ENCODE peak calls at places on chromosome 4, in six cellular contexts. R, W, B, C, S and N are unnamed samples.

GRCh38 chr4:187667095-187667494 is 328.5 kb upstream of the ZFP42 start:
- DNase-seq in R (no peak), W (no peak), B (no peak), C (no peak), S (no peak), N (no peak)

GRCh38 chr4:70504733-70505132 is 13.6 kb upstream of the AMTN start:
- DNase-seq in R (no peak), W (no peak), B (no peak), C (no peak), S (no peak), N (no peak)

GRCh38 chr4:185209031-185209851 is at the start of gene SNX25:
- DNase-seq in R (peak), W (peak), B (no peak), C (peak), S (peak), N (peak)

GRCh38 chr4:35465096-35465495 is 779.2 kb downstream of the ARAP2 start:
- DNase-seq in R (no peak), W (no peak), B (no peak), C (no peak), S (no peak), N (no peak)

GRCh38 chr4:24197891-24198290 is 308.0 kb upstream of the PPARGC1A start:
- DNase-seq in R (no peak), W (no peak), B (no peak), C (no peak), S (no peak), N (peak)

GRCh38 chr4:83552924-83553323 is 17.0 kb downstream of the GPAT3 start:
- DNase-seq in R (no peak), W (peak), B (no peak), C (no peak), S (peak), N (peak)

GRCh38 chr4:127124919-127125318 is 507.8 kb upstream of the INTU start:
- DNase-seq in R (peak), W (no peak), B (no peak), C (no peak), S (no peak), N (peak)

GRCh38 chr4:65193985-65194384 is 476.3 kb downstream of the EPHA5 start:
- DNase-seq in R (no peak), W (no peak), B (no peak), C (no peak), S (no peak), N (no peak)

GRCh38 chr4:82284475-82284857 is 89.3 kb downstream of the HNRNPD start:
- DNase-seq in R (no peak), W (no peak), B (no peak), C (no peak), S (no peak), N (no peak)

GRCh38 chr4:152342293-152342692 is 193.6 kb downstream of the FBXW7 start:
- DNase-seq in R (peak), W (no peak), B (no peak), C (no peak), S (no peak), N (peak)

GRCh38 chr4:8306511-8307021 is 37.0 kb downstream of the HTRA3 start:
- DNase-seq in R (no peak), W (no peak), B (no peak), C (no peak), S (no peak), N (no peak)

GRCh38 chr4:158817562-158818370 is 48.9 kb downstream of the FNIP2 start:
- DNase-seq in R (no peak), W (no peak), B (no peak), C (no peak), S (no peak), N (no peak)

GRCh38 chr4:34196375-34196774 is 2047.9 kb downstream of the ARAP2 start:
- DNase-seq in R (no peak), W (no peak), B (no peak), C (no peak), S (no peak), N (no peak)

GRCh38 chr4:2186133-2186864 is 55.6 kb downstream of the HAUS3 start:
- DNase-seq in R (peak), W (peak), B (no peak), C (no peak), S (no peak), N (peak)

GRCh38 chr4:140065393-140065792 is 88.6 kb downstream of the MAML3 start:
- DNase-seq in R (no peak), W (no peak), B (no peak), C (no peak), S (no peak), N (no peak)

GRCh38 chr4:106809083-106809482 is 227.0 kb downstream of the DKK2 start:
- DNase-seq in R (peak), W (peak), B (no peak), C (peak), S (no peak), N (peak)

GRCh38 chr4:85807247-85807915 is 332.4 kb downstream of the ARHGAP24 start:
- DNase-seq in R (no peak), W (peak), B (no peak), C (no peak), S (no peak), N (no peak)

GRCh38 chr4:39750216-39750615 is 52.3 kb downstream of the UBE2K start:
- DNase-seq in R (no peak), W (no peak), B (no peak), C (no peak), S (no peak), N (no peak)

GRCh38 chr4:150286656-150287055 is 208.4 kb downstream of the DCLK2 start:
- DNase-seq in R (no peak), W (no peak), B (no peak), C (no peak), S (no peak), N (no peak)

GRCh38 chr4:55727746-55728145 is 91.6 kb upstream of the NMU start:
- DNase-seq in R (no peak), W (no peak), B (no peak), C (no peak), S (no peak), N (no peak)

DNA sequence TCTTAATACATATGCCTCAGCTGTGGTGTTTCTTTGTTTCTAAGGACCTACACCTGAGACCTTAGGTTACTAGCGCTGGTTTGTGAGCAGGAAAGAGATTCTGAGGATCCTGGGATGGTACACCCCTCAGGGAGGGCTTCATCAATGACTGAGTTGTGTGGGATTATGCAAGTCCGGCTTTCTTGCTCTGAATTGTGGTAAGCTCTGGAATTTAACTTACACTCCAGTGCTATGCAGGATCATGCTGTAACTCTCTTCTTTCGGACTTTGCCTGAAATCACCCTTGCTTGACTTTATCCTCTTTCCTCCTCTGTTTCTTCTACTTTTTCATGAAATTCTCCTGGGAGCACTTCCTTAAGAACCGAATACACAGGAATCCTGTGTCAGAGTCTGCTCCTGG is 431.5 kb upstream of the BOD1L1 start:
- DNase-seq in R (no peak), W (no peak), B (no peak), C (no peak), S (no peak), N (peak)
- TF ChIP-seq RAD21 in R (no peak), W (no peak), B (no peak), C (no peak), S (no peak), N (no peak)

GRCh38 chr4:75321484-75321883 is 192.7 kb downstream of the RCHY1 start:
- DNase-seq in R (no peak), W (no peak), B (no peak), C (no peak), S (no peak), N (no peak)
- TF ChIP-seq RAD21 in R (no peak), W (no peak), B (no peak), C (no peak), S (no peak), N (no peak)

GRCh38 chr4:153464068-153464467 is 2.1 kb upstream of the TMEM131L start:
- DNase-seq in R (no peak), W (no peak), B (no peak), C (no peak), S (peak), N (peak)
- TF ChIP-seq RAD21 in R (no peak), W (no peak), B (no peak), C (no peak), S (no peak), N (no peak)

GRCh38 chr4:3677671-3678070 is 88.5 kb upstream of the ADRA2C start:
- DNase-seq in R (no peak), W (no peak), B (no peak), C (no peak), S (no peak), N (no peak)

GRCh38 chr4:3679071-3679825 is 86.9 kb upstream of the ADRA2C start:
- DNase-seq in R (no peak), W (no peak), B (no peak), C (no peak), S (no peak), N (no peak)

GRCh38 chr4:3680656-3681055 is 85.5 kb upstream of the ADRA2C start:
- DNase-seq in R (no peak), W (no peak), B (no peak), C (no peak), S (no peak), N (no peak)

GRCh38 chr4:3681191-3681590 is 85.0 kb upstream of the ADRA2C start:
- DNase-seq in R (no peak), W (no peak), B (no peak), C (no peak), S (no peak), N (no peak)

GRCh38 chr4:3679851-3680311 is 86.3 kb upstream of the ADRA2C start:
- DNase-seq in R (no peak), W (no peak), B (no peak), C (no peak), S (no peak), N (no peak)
- TF ChIP-seq RAD21 in R (no peak), W (no peak), B (no peak), C (no peak), S (no peak), N (no peak)

DNA sequence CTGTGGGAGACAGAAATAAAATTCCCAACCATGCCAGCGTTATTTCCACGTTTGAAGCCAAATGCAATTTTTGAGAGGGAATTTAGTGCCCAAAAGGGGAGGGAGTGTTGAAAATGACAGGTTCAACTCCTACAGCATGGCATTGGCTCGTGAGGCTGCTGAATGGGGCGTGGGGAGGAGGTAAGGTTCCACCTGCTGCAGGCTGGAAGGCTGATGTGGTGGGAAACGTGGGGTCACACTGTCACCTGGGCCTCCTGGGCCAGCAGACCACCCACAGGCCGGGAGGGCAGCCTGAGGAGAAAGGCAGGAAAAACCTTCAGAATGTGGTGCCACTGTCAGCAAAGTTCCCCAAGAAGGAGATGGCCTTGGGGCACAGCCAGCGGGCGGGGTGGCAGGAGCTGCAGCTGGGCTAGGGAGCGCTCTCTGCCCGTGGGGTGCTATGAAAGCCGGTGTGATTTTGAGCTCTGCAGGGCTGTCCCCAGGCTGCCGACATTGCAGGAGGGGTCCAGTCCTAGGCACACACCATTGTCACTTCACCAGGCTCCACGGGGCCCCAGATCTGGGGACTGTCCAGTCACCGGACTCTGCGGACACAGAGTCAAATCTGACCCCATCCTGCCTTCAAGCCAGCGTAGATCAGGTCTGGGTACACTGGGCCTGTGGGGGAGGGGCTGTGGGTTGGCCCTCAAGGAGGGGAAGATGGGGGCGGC is 19.6 kb downstream of the MSANTD1 start:
- DNase-seq in R (no peak), W (no peak), B (no peak), C (peak), S (no peak), N (no peak)
- TF ChIP-seq RAD21 in R (no peak), W (no peak), B (no peak), C (no peak), S (no peak), N (no peak)

DNA sequence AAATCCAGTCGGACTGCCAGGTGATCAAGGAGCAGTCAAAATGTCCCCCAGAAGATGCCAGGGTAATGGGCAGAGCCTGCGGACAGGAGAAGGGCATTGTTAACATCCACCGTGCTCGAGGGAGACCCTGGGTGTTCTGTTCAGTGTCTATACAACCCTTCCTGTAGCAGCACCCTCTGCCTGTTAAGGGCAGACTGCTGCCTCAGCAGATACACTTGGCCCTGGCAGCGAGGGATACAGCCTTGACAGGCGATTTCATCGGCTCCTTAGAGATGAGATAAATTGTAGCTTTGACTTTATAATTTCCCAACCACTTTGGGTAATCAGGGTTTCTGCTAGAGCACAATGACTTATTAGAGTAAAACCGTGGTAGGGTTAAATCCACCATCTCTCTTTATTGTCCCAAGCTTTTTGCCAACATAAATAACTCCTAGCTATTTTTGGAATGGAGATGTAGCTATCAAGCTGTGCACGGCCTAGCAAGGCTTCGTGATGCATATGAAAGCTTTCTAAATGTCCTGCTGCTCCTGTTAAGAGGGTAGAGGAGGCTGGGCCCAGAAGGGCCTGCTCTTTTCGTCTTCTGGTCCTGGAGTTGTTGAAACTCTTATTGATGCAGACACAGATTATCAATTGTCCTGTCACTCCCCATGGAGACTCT is 195.9 kb downstream of the CPEB2 start:
- DNase-seq in R (no peak), W (no peak), B (no peak), C (no peak), S (no peak), N (peak)
- TF ChIP-seq RAD21 in R (no peak), W (no peak), B (no peak), C (no peak), S (no peak), N (no peak)

DNA sequence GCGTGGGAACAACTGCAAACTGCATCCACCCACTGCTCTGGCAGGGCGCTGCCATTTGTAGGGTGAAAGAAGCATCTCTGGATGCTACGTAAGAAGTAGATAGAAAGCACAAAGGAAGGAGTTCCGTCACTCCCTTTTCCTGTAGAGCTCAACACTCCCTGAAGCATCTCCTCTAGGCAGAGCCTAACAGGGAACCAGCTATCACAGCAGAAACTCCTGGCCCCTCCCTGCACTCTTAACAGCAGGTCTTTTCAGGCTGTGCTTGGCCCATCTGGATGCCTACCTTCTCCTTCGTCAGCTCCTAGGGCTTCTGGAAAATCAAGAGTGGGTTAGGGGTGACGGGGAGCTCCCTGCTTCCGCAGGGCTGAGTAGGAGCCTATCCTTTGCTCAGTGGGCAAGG is 112.9 kb upstream of the TLL1 start:
- DNase-seq in R (no peak), W (no peak), B (no peak), C (no peak), S (no peak), N (no peak)
- TF ChIP-seq RAD21 in R (no peak), W (no peak), B (no peak), C (no peak), S (no peak), N (no peak)